ENCODE peak calls at places on chromosomes 7 and 10, in nine cellular contexts. K, R, N, T, P, Y, X, D and H are unnamed samples.

GRCh38 chr10:113062977-113063967 is 113.2 kb downstream of the TCF7L2 start:
- DNase-seq in K (no peak), R (no peak), N (no peak), T (no peak), P (peak; percentile 51), Y (no peak), X (no peak), D (no peak), H (no peak)

GRCh38 chr7:141362580-141363435 is 188.4 kb upstream of the AGK start:
- DNase-seq in K (no peak), R (peak; percentile 78), N (peak; percentile 77), T (peak; percentile 88), P (peak; percentile 76), Y (no peak), X (no peak), D (peak; percentile 77), H (peak; percentile 86)

GRCh38 chr10:97813311-97813710 is 36.3 kb upstream of the GOLGA7B start:
- DNase-seq in K (no peak), R (no peak), N (no peak), T (no peak), P (no peak), Y (no peak), X (no peak), D (no peak), H (no peak)

GRCh38 chr7:7757576-7757975 is 39.2 kb upstream of the RPA3 start:
- DNase-seq in K (no peak), R (no peak), N (no peak), T (no peak), P (no peak), Y (no peak), X (no peak), D (no peak), H (no peak)

GRCh38 chr7:1352656-1353286 is 106.5 kb downstream of the MICALL2 start:
- DNase-seq in K (no peak), R (no peak), N (no peak), T (no peak), P (no peak), Y (no peak), X (no peak), D (no peak), H (no peak)

GRCh38 chr10:68242051-68242450 is 10.1 kb upstream of the ATOH7 start:
- DNase-seq in K (no peak), R (no peak), N (no peak), T (no peak), P (no peak), Y (no peak), X (no peak), D (peak; percentile 30), H (peak; percentile 3)

GRCh38 chr10:133442191-133442966 is 11.4 kb upstream of the SCART1 start:
- DNase-seq in K (peak; percentile 33), R (no peak), N (no peak), T (no peak), P (no peak), Y (no peak), X (peak; percentile 89), D (no peak), H (peak; percentile 21)

GRCh38 chr7:105106473-105106872 is 92.5 kb downstream of the KMT2E start:
- DNase-seq in K (no peak), R (no peak), N (no peak), T (no peak), P (no peak), Y (no peak), X (no peak), D (no peak), H (no peak)

GRCh38 chr10:113765910-113766309 is 14.4 kb downstream of the PLEKHS1 start:
- DNase-seq in K (no peak), R (no peak), N (no peak), T (no peak), P (no peak), Y (no peak), X (no peak), D (no peak), H (no peak)

GRCh38 chr10:117617086-117617485 is 74.5 kb downstream of the EMX2 start:
- DNase-seq in K (no peak), R (no peak), N (no peak), T (no peak), P (no peak), Y (no peak), X (no peak), D (no peak), H (no peak)

GRCh38 chr10:33145451-33146188 is 187.6 kb upstream of the ITGB1 start:
- DNase-seq in K (no peak), R (no peak), N (no peak), T (no peak), P (no peak), Y (no peak), X (no peak), D (no peak), H (no peak)